ENCODE peak calls at places on chromosomes 13 and 19, in seven cellular contexts. A is heart right ventricle, B is body of pancreas, T is choroid plexus epithelial cell, V is cardiac muscle cell, K is AG04449, Y is brain microvascular endothelial cell. G is an unnamed sample.

GRCh38 chr13:79434578-79434977 is 28.5 kb upstream of the RBM26 start:
- DNase-seq in A (no peak), B (no peak), T (peak), V (peak), K (no peak), Y (peak), G (no peak)

GRCh38 chr19:1070931-1071791 is 4.2 kb downstream of the ARHGAP45 start:
- DNase-seq in A (no peak), B (no peak), T (no peak), V (no peak), K (no peak), Y (no peak), G (no peak)

GRCh38 chr13:102878491-102878890 is 32.7 kb downstream of the ERCC5 start:
- DNase-seq in A (no peak), B (no peak), T (peak), V (peak), K (no peak), Y (peak), G (no peak)

GRCh38 chr13:104376588-104376987 is 1310.4 kb upstream of the SLC10A2 start:
- DNase-seq in A (no peak), B (no peak), T (no peak), V (no peak), K (no peak), Y (no peak), G (no peak)

GRCh38 chr13:29969286-29969685 is 118.9 kb upstream of the UBL3 start:
- DNase-seq in A (no peak), B (no peak), T (no peak), V (peak), K (peak), Y (no peak), G (no peak)

GRCh38 chr13:80755925-80756324 is 415.0 kb upstream of the SPRY2 start:
- DNase-seq in A (no peak), B (no peak), T (peak), V (no peak), K (no peak), Y (no peak), G (no peak)

GRCh38 chr19:47227347-47228167 is 3.4 kb downstream of the BBC3 start:
- DNase-seq in A (peak), B (peak), T (peak), V (peak), K (peak), Y (peak), G (no peak)

GRCh38 chr19:35040826-35041547 is 534 bp upstream of the HPN start:
- DNase-seq in A (peak), B (peak), T (peak), V (peak), K (no peak), Y (no peak), G (no peak)

GRCh38 chr13:26985285-26985878 is 186.2 kb downstream of the USP12 start:
- DNase-seq in A (no peak), B (peak), T (peak), V (peak), K (peak), Y (peak), G (peak)

GRCh38 chr13:81406639-81407292 is 1065.8 kb upstream of the SPRY2 start:
- DNase-seq in A (no peak), B (peak), T (no peak), V (no peak), K (no peak), Y (no peak), G (no peak)

GRCh38 chr13:22451345-22451744 is 729.4 kb upstream of the SGCG start:
- DNase-seq in A (peak), B (peak), T (no peak), V (peak), K (no peak), Y (no peak), G (no peak)

GRCh38 chr19:17777840-17778620 is 16.9 kb upstream of the B3GNT3 start:
- DNase-seq in A (peak), B (peak), T (peak), V (peak), K (no peak), Y (peak), G (no peak)

GRCh38 chr13:52158629-52159158 is 703 bp downstream of the NEK3 start:
- DNase-seq in A (peak), B (peak), T (peak), V (peak), K (no peak), Y (peak), G (no peak)

GRCh38 chr13:39273953-39274352 is 235.7 kb downstream of the NHLRC3 start:
- DNase-seq in A (no peak), B (peak), T (peak), V (peak), K (no peak), Y (no peak), G (no peak)

GRCh38 chr13:44854264-44855060 is 134.8 kb downstream of the NUFIP1 start:
- DNase-seq in A (peak), B (peak), T (no peak), V (no peak), K (no peak), Y (no peak), G (no peak)

GRCh38 chr19:52599241-52599640 is 29.2 kb downstream of the ZNF701 start:
- DNase-seq in A (no peak), B (no peak), T (no peak), V (no peak), K (no peak), Y (no peak), G (no peak)

GRCh38 chr13:32829676-32830091 is 186.5 kb upstream of the KL start:
- DNase-seq in A (no peak), B (no peak), T (peak), V (peak), K (no peak), Y (peak), G (no peak)

GRCh38 chr19:33229962-33230361 is 4.3 kb upstream of the SLC7A10 start:
- DNase-seq in A (no peak), B (no peak), T (no peak), V (no peak), K (no peak), Y (no peak), G (no peak)
- H3K4me3 ChIP-seq in A (no peak), B (no peak), T (no peak), V (no peak), K (no peak), Y (no peak), G (no peak)

DNA sequence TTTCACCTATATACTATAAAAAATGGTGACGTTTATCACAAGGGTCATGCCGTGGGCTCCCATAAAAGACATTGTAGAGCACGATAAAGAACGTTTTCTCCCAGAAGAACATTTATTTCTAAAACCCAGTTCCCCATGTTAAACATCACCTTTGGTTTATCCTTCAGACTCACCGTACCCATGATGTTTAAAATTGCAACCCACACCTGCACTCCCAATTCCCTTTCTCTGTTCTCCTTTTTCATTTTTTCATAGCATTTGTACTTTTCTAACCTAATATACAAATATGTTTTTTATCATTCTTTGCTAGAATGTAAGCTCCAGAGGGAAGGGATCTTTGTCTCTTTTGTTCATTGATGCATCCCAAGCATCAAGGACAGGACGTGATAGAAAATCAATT is 2.0 kb downstream of the RCBTB2 start:
- DNase-seq in A (no peak), B (no peak), T (no peak), V (no peak), K (no peak), Y (no peak), G (no peak)
- TF ChIP-seq CTCF in A (no peak), B (no peak), T (no peak), V (no peak), K (no peak), Y (no peak), G (no peak)

DNA sequence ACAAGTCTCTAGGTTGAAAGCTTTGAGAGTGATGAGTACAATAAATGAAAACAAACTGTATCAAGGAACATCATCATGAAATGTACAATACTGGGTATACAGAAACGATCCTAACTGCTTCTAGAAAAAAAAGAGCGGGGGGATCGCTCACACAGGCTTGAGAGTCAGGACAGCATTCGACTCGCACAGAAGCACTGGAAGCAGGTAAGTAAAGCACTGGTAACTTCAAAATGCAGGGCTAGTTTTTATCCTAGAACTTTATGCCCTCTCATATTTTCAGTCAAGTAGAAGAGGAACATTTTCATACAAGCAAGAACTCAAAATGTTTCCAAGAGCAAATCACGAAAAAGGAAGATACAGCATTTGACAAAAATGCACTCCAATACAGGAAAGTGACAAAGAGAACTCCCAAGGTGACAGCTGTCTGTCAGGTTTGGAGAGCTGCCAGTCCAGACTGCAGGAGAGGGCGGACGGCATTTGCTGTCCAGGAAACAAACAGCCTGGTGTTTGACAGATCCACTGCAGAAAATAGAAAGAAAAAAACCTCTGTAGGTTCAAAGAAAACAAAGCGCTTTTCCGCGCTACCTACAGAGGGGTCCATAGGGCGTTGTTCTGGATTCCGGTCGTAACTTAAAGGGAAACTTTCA is 58.2 kb upstream of the XPO4 start:
- DNase-seq in A (no peak), B (no peak), T (no peak), V (no peak), K (no peak), Y (no peak), G (no peak)
- H3K4me3 ChIP-seq in A (no peak), B (no peak), T (no peak), V (no peak), K (no peak), Y (no peak), G (no peak)

GRCh38 chr19:14979136-14979497 is 547 bp downstream of the SLC1A6 start:
- DNase-seq in A (no peak), B (no peak), T (no peak), V (no peak), K (no peak), Y (no peak), G (no peak)

GRCh38 chr19:14974488-14974887 is 5.2 kb downstream of the SLC1A6 start:
- DNase-seq in A (no peak), B (no peak), T (no peak), V (no peak), K (no peak), Y (no peak), G (no peak)

GRCh38 chr19:14978377-14978776 is 1.3 kb downstream of the SLC1A6 start:
- DNase-seq in A (no peak), B (no peak), T (no peak), V (no peak), K (no peak), Y (no peak), G (no peak)

GRCh38 chr19:14977128-14977527 is 2.5 kb downstream of the SLC1A6 start:
- DNase-seq in A (no peak), B (no peak), T (no peak), V (no peak), K (no peak), Y (no peak), G (no peak)

DNA sequence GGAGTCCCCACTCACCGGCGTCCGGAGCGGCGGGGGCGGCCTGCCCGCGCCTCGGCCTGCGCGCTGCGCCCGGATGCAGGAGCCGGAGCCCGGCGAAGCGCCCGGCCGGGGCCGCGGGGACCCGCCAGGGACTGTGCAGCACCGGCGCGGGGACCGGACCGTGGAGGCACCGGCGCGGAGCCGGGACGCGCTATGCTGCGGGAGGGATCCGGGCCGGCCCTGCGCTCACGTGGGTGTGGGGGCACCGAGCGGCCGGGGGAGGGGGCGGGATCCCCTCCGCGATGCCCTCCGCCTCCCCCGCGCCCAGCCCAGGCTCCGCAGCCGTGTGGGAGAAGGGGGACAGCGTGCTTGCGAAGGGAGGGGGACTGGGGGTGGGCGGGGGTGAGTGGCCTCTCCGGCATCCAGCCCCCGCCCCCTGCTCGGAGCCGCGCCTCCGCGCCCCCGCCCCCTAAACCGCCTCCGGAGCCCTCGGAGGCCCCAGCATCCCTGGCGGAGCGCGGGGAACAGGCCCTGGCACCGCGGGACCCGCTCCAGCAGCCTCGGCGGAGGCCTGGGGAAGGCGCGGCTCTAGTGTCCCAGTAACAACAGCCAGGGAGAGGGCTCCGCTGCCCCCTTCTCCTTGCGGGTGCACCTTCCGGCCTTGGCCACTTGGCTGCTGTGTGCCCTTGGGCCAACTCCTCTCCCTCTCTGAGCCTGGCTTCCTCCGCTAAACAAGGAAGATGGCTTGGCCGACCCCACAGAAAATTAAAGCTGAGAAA is at the start of gene SLC1A6:
- DNase-seq in A (no peak), B (peak), T (no peak), V (no peak), K (no peak), Y (no peak), G (no peak)
- TF ChIP-seq CTCF in A (no peak), B (no peak), T (no peak), V (no peak), K (no peak), Y (no peak), G (no peak)

GRCh38 chr13:50130686-50131051 is 115.4 kb downstream of the KCNRG start:
- DNase-seq in A (no peak), B (no peak), T (peak), V (peak), K (no peak), Y (peak), G (no peak)

GRCh38 chr13:50129065-50129922 is 114.0 kb downstream of the KCNRG start:
- DNase-seq in A (no peak), B (no peak), T (peak), V (peak), K (no peak), Y (no peak), G (no peak)

GRCh38 chr13:50131998-50132936 is 117.0 kb downstream of the KCNRG start:
- DNase-seq in A (no peak), B (no peak), T (no peak), V (peak), K (no peak), Y (no peak), G (no peak)

GRCh38 chr13:50128406-50129048 is 113.3 kb downstream of the KCNRG start:
- DNase-seq in A (no peak), B (no peak), T (peak), V (peak), K (no peak), Y (no peak), G (no peak)

DNA sequence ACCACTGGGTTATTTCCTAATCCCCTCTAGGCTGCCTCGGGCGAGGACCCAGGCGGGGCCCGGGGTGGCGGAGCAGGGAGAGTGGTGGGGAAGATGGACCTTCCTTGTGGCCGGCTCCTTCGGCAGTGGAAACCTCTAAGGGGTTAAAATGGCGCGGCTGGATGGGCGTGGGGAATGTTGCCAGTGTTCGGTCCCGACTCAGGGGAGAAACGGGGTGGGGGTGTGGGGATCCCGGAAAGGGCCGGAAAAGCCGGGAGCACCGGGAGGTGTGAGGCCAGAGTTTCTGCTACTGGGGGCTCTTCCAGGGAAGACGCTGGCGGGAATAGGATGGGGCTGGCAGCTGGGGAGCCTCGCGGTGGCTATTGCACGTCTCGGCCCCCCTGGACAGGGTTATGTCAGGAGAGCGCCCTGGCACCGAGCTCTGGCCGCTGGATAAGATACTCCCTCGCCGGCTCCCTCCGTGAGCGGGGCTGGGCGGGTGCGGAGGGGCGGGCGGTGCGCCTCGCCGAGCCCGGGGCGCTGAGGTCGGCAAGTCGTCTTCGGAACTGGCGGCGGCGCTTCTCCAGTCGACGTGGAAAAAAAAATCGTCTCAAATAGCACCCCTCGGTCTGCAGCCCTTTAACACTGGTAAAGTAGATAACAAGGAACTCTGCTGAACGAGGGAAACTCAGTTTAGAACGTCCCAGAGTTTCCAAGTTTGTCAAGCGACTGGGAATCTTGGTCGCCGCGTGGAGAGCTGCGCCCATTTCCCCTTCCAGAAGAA is 114.9 kb downstream of the KCNRG start:
- DNase-seq in A (peak), B (peak), T (peak), V (peak), K (no peak), Y (no peak), G (no peak)
- H3K4me3 ChIP-seq in A (peak), B (no peak), T (peak), V (peak), K (peak), Y (peak), G (peak)